ENCODE peak calls at places on chromosomes 1 and 21, in four cellular contexts. W is GM06990, I is testis, R is thoracic aorta. K is an unnamed sample.

GRCh38 chr1:200894712-200895447 is at the start of gene INAVA:
- DNase-seq in R (no peak), W (no peak), I (no peak), K (no peak)

GRCh38 chr1:157542676-157543075 is 9.6 kb downstream of the FCRL5 start:
- DNase-seq in R (no peak), W (no peak), I (peak; percentile 62), K (no peak)

GRCh38 chr1:18443573-18444520 is 36.9 kb upstream of the KLHDC7A start:
- DNase-seq in W (no peak), I (no peak), R (no peak), K (no peak)

GRCh38 chr1:108050134-108050533 is 85.2 kb upstream of the VAV3 start:
- DNase-seq in I (peak; percentile 32), W (no peak), R (no peak), K (no peak)

GRCh38 chr1:91700771-91701493 is 185.0 kb downstream of the TGFBR3 start:
- DNase-seq in I (no peak), R (no peak), W (no peak), K (no peak)

GRCh38 chr21:34083357-34083756 is 10.0 kb downstream of the MRPS6 start:
- DNase-seq in R (no peak), W (no peak), I (no peak), K (no peak)

GRCh38 chr1:210412240-210412639 is 83.5 kb downstream of the HHAT start:
- DNase-seq in I (no peak), W (no peak), R (no peak), K (no peak)

GRCh38 chr21:46022551-46023107 is 41.1 kb downstream of the COL6A1 start:
- DNase-seq in I (peak; percentile 81), R (no peak), W (no peak), K (no peak)

DNA sequence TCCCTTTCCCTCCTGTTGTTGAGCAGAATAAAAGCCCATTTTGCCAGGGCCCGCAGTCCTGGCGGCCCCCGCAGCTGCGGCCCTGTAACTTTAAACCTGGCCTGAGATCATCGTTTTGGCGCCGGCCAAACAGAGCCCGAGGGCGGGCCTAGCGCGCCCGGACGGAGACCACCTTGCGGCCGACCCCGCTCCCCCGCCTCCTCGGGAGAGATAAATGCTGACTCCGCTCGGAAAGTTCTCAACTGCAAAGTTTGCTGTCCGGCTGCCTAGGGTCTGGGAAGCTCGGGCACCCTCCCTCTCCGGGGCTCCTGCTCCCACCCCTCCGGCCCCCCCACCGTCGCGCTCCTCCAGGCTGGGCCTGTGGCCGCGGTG is at the start of gene PDPN:
- DNase-seq in W (no peak), I (peak; percentile 48), R (no peak), K (no peak)
- H3K4me3 ChIP-seq in W (no peak within 1 kb of the TSS), I (peak within 1 kb of the TSS; percentile 58), R (peak within 1 kb of the TSS; percentile 78), K (no peak within 1 kb of the TSS)

GRCh38 chr21:36480618-36481017 is 696 bp upstream of the CLDN14 start:
- DNase-seq in I (peak; percentile 18), R (no peak), W (no peak), K (no peak)
- H3K4me3 ChIP-seq in I (no peak overlapping the region), R (no peak overlapping the region), W (no peak overlapping the region), K (no peak overlapping the region)

DNA sequence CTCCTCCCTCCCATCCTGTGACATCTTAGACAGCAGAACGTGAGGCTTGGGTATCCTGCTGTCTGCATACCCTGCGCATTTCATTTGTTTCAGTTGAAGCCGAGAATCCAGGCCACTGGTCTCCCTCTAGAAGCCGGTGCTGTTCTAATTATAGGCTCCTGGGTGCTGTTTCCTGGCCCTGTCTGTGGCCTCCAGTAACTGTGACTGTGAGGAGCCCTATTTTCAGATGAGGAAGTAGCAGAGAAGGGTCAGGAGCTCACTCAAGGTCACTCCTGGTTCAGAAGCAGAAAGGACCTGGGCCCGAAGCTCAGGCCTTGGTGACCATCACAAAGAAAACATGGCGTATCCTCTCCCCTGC is 24.0 kb downstream of the COQ8A start:
- DNase-seq in I (no peak), R (no peak), W (no peak), K (no peak)
- H3K4me3 ChIP-seq in I (no peak overlapping the region), R (no peak overlapping the region), W (no peak overlapping the region), K (no peak overlapping the region)

GRCh38 chr1:198643001-198643400 is 4.2 kb downstream of the PTPRC start:
- DNase-seq in W (no peak), I (no peak), R (no peak), K (no peak)

GRCh38 chr1:198641966-198642656 is 3.3 kb downstream of the PTPRC start:
- DNase-seq in I (no peak), R (no peak), W (no peak), K (no peak)

GRCh38 chr1:198647055-198647454 is 8.2 kb downstream of the PTPRC start:
- DNase-seq in R (no peak), W (no peak), I (no peak), K (no peak)

GRCh38 chr1:198641506-198641905 is 2.7 kb downstream of the PTPRC start:
- DNase-seq in I (no peak), W (no peak), R (no peak), K (no peak)

GRCh38 chr1:198643827-198644226 is 5.0 kb downstream of the PTPRC start:
- DNase-seq in R (no peak), I (no peak), W (no peak), K (no peak)
- H3K4me3 ChIP-seq in R (no peak overlapping the region), I (no peak overlapping the region), W (no peak overlapping the region), K (no peak overlapping the region)

DNA sequence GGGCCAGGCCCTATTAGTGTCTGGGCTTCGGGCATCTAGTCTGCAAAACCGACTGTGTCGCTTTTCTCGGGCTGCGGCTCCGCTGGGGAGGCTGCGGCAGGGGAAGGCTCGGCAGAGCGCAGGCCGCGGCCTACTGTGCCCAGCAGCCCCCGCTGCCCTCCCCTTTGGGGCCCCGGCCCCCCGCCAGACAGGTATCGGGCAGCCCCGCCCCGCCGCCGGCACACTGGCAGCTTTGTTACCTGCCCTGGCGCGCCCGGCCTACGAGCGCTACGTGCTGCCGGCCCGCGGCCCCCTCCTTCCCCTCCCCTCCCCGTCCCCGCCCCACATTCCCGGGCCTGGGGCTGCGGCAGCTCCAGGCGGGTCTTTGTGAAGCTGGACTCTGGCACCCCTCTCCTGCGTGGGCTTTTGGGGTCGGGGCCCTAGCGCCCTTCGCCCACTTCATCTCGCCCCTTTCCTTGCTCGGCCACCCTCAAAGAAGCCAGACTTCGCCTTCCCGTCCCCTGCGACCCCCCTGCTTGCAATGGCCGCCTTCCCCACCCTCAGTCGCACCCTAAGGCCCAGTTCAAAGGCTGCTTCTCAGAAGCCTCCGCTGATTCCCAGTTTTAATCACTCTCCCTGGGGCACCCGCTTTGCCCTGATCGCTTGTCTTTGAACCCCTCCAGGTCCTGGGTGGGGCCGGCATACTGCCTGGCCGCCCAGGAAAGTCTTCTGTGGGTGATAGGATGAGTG is 48.9 kb upstream of the SLC2A1 start:
- DNase-seq in I (no peak), W (no peak), R (no peak), K (no peak)
- H3K4me3 ChIP-seq in I (peak overlapping the region; percentile 15), W (no peak overlapping the region), R (no peak overlapping the region), K (no peak overlapping the region)

DNA sequence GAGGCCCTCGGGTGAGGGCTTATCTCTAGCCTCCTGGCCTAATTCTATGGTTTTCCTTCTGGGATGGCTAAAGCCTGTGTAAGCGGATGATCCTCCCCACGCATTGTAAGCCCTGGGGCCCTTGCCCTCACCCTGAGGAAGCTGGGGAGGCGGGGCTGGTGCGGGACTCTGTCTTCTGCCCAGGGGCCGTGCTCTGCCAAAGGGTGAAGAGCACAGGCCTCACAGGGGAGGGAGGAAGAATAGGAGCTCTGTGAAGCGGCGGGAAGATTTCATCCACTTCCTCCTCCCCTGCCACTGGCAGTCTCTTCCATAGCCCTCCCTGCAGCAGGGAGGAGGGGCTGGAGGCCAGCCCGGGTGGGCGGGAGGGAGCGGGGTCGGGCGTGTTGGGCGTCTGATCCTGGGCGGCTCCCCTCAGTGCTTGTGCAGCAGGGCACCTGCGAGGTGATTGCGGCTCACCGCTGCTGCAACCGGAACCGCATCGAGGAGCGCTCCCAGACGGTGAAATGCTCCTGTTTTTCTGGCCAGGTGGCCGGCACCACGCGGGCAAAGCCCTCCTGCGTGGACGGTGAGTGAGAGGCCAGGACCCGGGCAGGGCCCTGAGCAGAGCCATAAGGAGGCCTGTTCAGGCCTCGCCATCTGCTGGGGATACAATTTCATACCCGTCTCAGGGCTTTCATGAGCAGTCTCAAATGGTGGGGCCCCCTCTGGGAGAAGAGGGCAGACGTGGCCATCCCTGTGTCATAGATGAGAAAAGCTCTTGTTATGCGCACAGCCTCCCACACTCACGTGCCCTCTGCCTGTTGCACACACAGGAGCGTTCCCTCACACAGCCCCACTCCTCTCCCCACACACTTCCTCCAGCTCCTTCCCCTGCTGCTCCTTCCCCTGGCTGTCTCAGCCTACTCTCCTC is 7.7 kb upstream of the PPM1J start:
- DNase-seq in W (no peak), I (no peak), R (no peak), K (no peak)
- H3K4me3 ChIP-seq in W (no peak overlapping the region), I (peak overlapping the region; percentile 9), R (peak overlapping the region; percentile 37), K (peak overlapping the region; percentile 11)

K was measured in Jurkat, Clone E6-1.